ENCODE peak calls at places on chromosomes 2 and 18, in nine cellular contexts. T is thoracic aorta; K is A549; V is CD8-positive, alpha-beta memory T cell; J is tibial nerve; Y is OCI-LY7; W is Peyer's patch; O is pancreas; D is tibial artery. F is an unnamed sample. For H3K4me1, the result is how much of the 10 kb centered on the place peaks cover.

GRCh38 chr2:66477125-66477842 is 42.4 kb downstream of the MEIS1 start:
- DNase-seq in T (no peak), J (no peak), D (no peak), K (no peak), Y (no peak), V (no peak), W (no peak), O (no peak), F (no peak)

GRCh38 chr2:181317511-181317910 is 139.7 kb upstream of the ITGA4 start:
- DNase-seq in D (no peak), V (no peak), O (no peak), T (no peak), Y (no peak), J (no peak), W (no peak), K (no peak), F (no peak)

GRCh38 chr2:232534940-232535735 is 4.4 kb upstream of the CHRNG start:
- DNase-seq in O (no peak), D (no peak), V (no peak), T (no peak), Y (no peak), J (no peak), W (peak), K (no peak), F (no peak)

GRCh38 chr2:101037161-101037755 is 35.2 kb downstream of the RPL31 start:
- DNase-seq in J (no peak), V (no peak), D (no peak), W (peak), O (no peak), T (no peak), K (no peak), Y (no peak), F (no peak)

GRCh38 chr2:233208382-233209116 is 42.9 kb upstream of the ATG16L1 start:
- DNase-seq in V (no peak), K (peak), O (no peak), W (no peak), D (no peak), Y (no peak), T (no peak), J (no peak), F (no peak)

GRCh38 chr18:11587846-11588245 is 21.6 kb upstream of the SLC35G4 start:
- DNase-seq in K (no peak), T (no peak), W (no peak), Y (no peak), V (no peak), O (no peak), J (no peak), D (no peak), F (no peak)

GRCh38 chr2:214311031-214311533 is 99.8 kb upstream of the VWC2L start:
- DNase-seq in J (no peak), K (no peak), T (no peak), W (no peak), O (no peak), V (no peak), D (no peak), Y (no peak), F (no peak)

GRCh38 chr18:135045-135444 is 23.3 kb upstream of the USP14 start:
- DNase-seq in D (no peak), W (no peak), O (no peak), T (no peak), J (no peak), K (no peak), Y (no peak), V (no peak), F (no peak)

GRCh38 chr2:65658871-65659270 is 226.5 kb upstream of the SPRED2 start:
- DNase-seq in T (no peak), O (no peak), V (no peak), Y (no peak), D (no peak), J (no peak), W (no peak), K (no peak), F (no peak)

GRCh38 chr2:203583696-203584095 is 48.6 kb upstream of the RAPH1 start:
- DNase-seq in W (no peak), D (no peak), T (peak), J (no peak), V (no peak), K (no peak), O (no peak), Y (peak), F (no peak)

GRCh38 chr2:170535552-170535951 is 179.6 kb upstream of the SP5 start:
- DNase-seq in O (no peak), D (no peak), J (no peak), K (no peak), T (no peak), Y (no peak), W (no peak), V (no peak), F (no peak)

GRCh38 chr2:121735520-121736074 is 1.1 kb downstream of the NIFK start:
- DNase-seq in T (no peak), V (peak), O (no peak), Y (peak), D (no peak), J (no peak), K (peak), W (no peak), F (peak)

GRCh38 chr2:44453289-44453688 is 91.5 kb downstream of the CAMKMT start:
- DNase-seq in O (no peak), W (no peak), J (no peak), T (no peak), Y (no peak), K (no peak), V (no peak), D (no peak), F (no peak)

GRCh38 chr2:235569837-235570236 is 76.0 kb downstream of the AGAP1 start:
- DNase-seq in K (no peak), T (no peak), O (no peak), W (no peak), V (no peak), J (no peak), Y (no peak), D (no peak), F (no peak)

GRCh38 chr2:85804583-85804982 is 50.8 kb downstream of the ATOH8 start:
- DNase-seq in O (no peak), T (no peak), K (peak), V (peak), J (no peak), D (no peak), W (no peak), Y (peak), F (peak)

GRCh38 chr2:238114331-238114841 is 14.2 kb downstream of the ESPNL start:
- DNase-seq in Y (no peak), J (no peak), O (no peak), K (no peak), D (peak), W (no peak), T (no peak), V (no peak), F (no peak)

GRCh38 chr2:9802576-9802993 is 40.7 kb upstream of the TAF1B start:
- DNase-seq in O (no peak), T (no peak), W (no peak), V (no peak), J (no peak), Y (no peak), K (no peak), D (peak), F (peak)

GRCh38 chr18:39842042-39842791 is 2112.8 kb upstream of the PIK3C3 start:
- DNase-seq in O (no peak), K (no peak), J (no peak), W (no peak), D (no peak), Y (no peak), T (no peak), V (no peak), F (peak)

GRCh38 chr2:8520791-8521344 is 161.0 kb upstream of the ID2 start:
- DNase-seq in Y (peak), O (no peak), V (no peak), J (no peak), K (no peak), D (no peak), W (no peak), T (no peak), F (no peak)

GRCh38 chr2:197196737-197197136 is 113.8 kb downstream of the ANKRD44 start:
- DNase-seq in O (no peak), V (no peak), J (no peak), Y (no peak), W (no peak), T (no peak), K (no peak), D (no peak), F (no peak)

GRCh38 chr2:197195591-197195990 is 115.0 kb downstream of the ANKRD44 start:
- DNase-seq in V (peak), Y (no peak), O (no peak), K (no peak), J (no peak), T (no peak), D (no peak), W (no peak), F (no peak)

GRCh38 chr2:197189770-197190434 is 120.7 kb downstream of the ANKRD44 start:
- DNase-seq in Y (no peak), D (no peak), K (no peak), V (no peak), T (no peak), O (no peak), W (no peak), J (no peak), F (no peak)

GRCh38 chr2:197191948-197192338 is 118.6 kb downstream of the ANKRD44 start:
- DNase-seq in K (no peak), V (peak), W (no peak), T (no peak), Y (peak), D (no peak), O (no peak), J (no peak), F (no peak)

GRCh38 chr2:197191177-197191947 is 119.2 kb downstream of the ANKRD44 start:
- DNase-seq in T (no peak), O (no peak), J (no peak), K (peak), V (peak), W (no peak), D (no peak), Y (peak), F (peak)
- H3K4me1 ChIP-seq in T (under half), O (under half), J (under half), K (under half), V (half or more), W (under half), D (under half), Y (under half), F (under half)

GRCh38 chr2:69310267-69310666 is 76.8 kb downstream of the GFPT1 start:
- DNase-seq in K (no peak), J (no peak), O (no peak), T (no peak), Y (no peak), W (no peak), D (no peak), V (no peak), F (no peak)
- H3K4me1 ChIP-seq in K (under half), J (under half), O (under half), T (half or more), Y (under half), W (under half), D (under half), V (under half), F (under half)

DNA sequence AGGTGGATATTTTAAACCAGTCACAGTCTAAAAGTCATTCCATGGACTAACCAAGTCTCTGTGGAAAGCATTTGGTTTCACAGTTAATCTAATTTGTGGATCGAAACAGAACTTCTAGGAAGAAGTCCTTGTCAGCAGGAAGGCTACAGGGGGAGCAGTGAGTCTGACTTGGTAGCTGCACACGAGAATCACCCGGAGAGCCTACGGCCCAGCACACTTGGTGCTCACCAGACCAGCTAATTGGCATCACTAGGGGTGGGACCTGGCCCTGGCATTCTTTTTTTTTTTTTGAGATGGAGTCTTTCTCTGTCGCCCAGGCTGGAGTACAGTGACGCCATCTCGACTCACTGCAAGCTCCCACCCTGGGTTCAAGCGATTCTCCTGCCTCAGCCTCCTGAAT is 97.7 kb downstream of the ZNF532 start:
- DNase-seq in J (no peak), O (no peak), Y (no peak), T (no peak), K (no peak), W (no peak), V (no peak), D (no peak), F (no peak)
- H3K4me1 ChIP-seq in J (under half), O (under half), Y (under half), T (half or more), K (under half), W (under half), V (under half), D (under half), F (under half)

GRCh38 chr2:137677466-137677865 is 286.8 kb upstream of the HNMT start:
- DNase-seq in K (no peak), D (no peak), Y (peak), J (no peak), V (no peak), O (no peak), T (no peak), W (no peak), F (peak)

GRCh38 chr2:137675584-137676327 is 288.5 kb upstream of the HNMT start:
- DNase-seq in W (no peak), Y (no peak), O (no peak), J (no peak), T (no peak), D (no peak), K (no peak), V (no peak), F (no peak)

GRCh38 chr2:137676348-137676747 is 287.9 kb upstream of the HNMT start:
- DNase-seq in K (no peak), V (no peak), T (no peak), W (no peak), D (no peak), Y (no peak), O (no peak), J (no peak), F (no peak)

GRCh38 chr2:137674991-137675390 is 289.3 kb upstream of the HNMT start:
- DNase-seq in W (no peak), T (no peak), D (no peak), J (no peak), V (no peak), Y (no peak), K (no peak), O (no peak), F (peak)

DNA sequence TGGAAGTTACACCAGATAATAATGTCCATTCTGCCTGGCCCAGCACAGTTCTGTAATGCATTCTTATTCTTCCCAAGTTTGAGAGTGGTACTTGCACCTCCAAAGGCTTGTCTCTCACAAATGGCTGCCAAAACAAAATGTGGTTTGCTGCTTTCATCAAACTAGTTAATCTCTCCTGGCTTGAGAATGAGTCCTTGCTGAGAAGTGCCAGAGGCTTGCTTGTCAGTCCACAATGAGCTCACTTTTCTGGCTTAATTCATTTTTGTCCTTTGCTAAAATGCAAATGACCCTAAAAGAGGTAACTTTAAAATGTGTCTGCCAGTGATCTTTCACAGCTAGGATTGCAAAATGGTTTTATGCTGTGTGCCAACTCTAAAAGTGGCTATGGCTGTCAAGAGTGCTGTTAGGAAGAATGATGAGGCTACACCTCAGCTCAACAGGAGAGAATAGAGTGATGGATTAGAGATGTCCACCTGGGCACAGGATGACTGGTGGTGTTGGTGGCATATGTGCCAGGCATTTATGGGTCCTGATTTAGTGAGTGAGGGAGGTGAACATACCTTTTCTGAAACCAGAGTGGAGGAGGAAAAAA is 291.2 kb upstream of the HNMT start:
- DNase-seq in T (no peak), J (no peak), V (no peak), O (no peak), D (no peak), K (no peak), Y (no peak), W (no peak), F (no peak)
- H3K4me1 ChIP-seq in T (under half), J (under half), V (under half), O (under half), D (under half), K (under half), Y (under half), W (under half), F (under half)

DNA sequence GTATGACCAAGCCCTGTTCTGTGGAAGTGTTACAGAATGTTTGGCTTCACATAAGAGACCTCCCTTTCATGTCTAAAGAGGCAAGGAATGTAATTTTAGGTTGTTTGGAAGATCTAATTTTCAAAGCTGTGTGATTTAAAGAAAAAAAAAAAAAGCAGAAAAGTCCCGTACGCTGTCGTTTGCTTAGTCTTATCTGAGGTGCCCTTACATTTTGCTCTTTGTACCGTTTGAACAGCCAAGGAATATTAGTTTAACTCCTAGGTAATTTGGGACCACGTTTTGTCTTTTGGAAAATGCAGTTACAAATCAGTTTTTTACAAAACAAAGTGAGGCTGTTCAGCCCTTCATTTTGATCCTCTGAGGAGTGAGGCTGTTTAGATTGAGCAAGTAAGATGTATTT is 136.0 kb downstream of the FMNL2 start:
- DNase-seq in D (no peak), Y (no peak), O (no peak), J (no peak), V (no peak), W (no peak), T (no peak), K (no peak), F (no peak)
- H3K4me1 ChIP-seq in D (under half), Y (under half), O (under half), J (under half), V (under half), W (under half), T (half or more), K (half or more), F (under half)

GRCh38 chr2:96770451-96770850 is 9.7 kb downstream of the CNNM4 start:
- DNase-seq in T (no peak), D (no peak), J (no peak), O (no peak), V (no peak), W (no peak), K (no peak), Y (no peak), F (no peak)

GRCh38 chr2:96769816-96770215 is 9.1 kb downstream of the CNNM4 start:
- DNase-seq in Y (no peak), K (no peak), J (no peak), W (peak), O (no peak), V (no peak), T (no peak), D (peak), F (peak)

GRCh38 chr2:96764253-96764637 is 3.5 kb downstream of the CNNM4 start:
- DNase-seq in V (no peak), O (no peak), D (no peak), W (no peak), K (no peak), Y (peak), T (no peak), J (no peak), F (peak)

GRCh38 chr2:96767135-96767871 is 6.6 kb downstream of the CNNM4 start:
- DNase-seq in K (no peak), W (peak), V (no peak), Y (no peak), D (no peak), J (no peak), T (no peak), O (no peak), F (no peak)

DNA sequence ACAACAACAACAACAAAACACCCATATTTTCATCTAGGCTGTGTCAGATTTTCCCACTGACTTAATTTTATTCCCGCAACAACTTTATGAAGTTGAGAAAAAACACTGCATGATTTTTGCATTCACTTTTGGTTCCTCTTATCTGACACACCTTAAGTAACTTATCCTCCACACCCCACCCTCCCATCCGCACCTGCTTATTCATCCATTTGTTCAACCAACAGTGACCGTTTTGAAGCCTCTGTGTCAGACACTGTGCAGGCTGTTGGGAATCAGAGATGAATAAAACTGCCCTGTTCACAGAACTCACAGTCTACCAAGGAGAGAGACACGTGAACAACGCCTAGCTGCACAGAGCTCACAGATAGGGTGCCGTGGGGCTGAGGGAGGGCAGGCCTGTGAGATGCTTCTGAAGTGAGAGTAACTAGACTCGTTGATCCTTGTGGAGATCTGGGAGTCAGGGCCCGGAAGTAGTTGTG is 7.4 kb downstream of the CNNM4 start:
- DNase-seq in K (no peak), O (no peak), J (no peak), D (no peak), Y (peak), T (no peak), W (peak), V (no peak), F (no peak)
- H3K4me1 ChIP-seq in K (under half), O (under half), J (under half), D (under half), Y (half or more), T (under half), W (under half), V (under half), F (under half)

GRCh38 chr2:6906165-6906751 is 11.0 kb upstream of the RNF144A start:
- DNase-seq in W (no peak), T (no peak), Y (no peak), D (no peak), J (no peak), K (no peak), O (no peak), V (no peak), F (no peak)
- H3K4me1 ChIP-seq in W (under half), T (under half), Y (under half), D (under half), J (under half), K (under half), O (under half), V (half or more), F (under half)

GRCh38 chr2:197137234-197137633 is 173.3 kb downstream of the ANKRD44 start:
- DNase-seq in V (no peak), K (no peak), W (no peak), J (no peak), T (no peak), D (no peak), O (no peak), Y (no peak), F (no peak)
- H3K4me1 ChIP-seq in V (half or more), K (under half), W (under half), J (under half), T (under half), D (under half), O (under half), Y (half or more), F (under half)